ENCODE peak calls at places on chromosomes 2 and 18, in seven cellular contexts. Z is neural progenitor cell; Q is GM23248; M is astrocyte; Y is CD4-positive, alpha-beta memory T cell; F is CD8-positive, alpha-beta T cell; A is PC-3. V is an unnamed sample. For H3K4me1 and H3K36me3, the result is how much of the 10 kb centered on the place peaks cover.

GRCh38 chr2:129763190-129763846 is 216.1 kb upstream of the RAB6C start:
- DNase-seq in Y (no peak), A (no peak), F (no peak), M (no peak), Z (no peak), Q (no peak), V (no peak)

GRCh38 chr18:21735452-21736015 is 5.1 kb upstream of the MIB1 start:
- DNase-seq in Q (no peak), Y (peak), F (peak), A (peak), M (no peak), Z (peak), V (peak)

GRCh38 chr18:53795061-53795460 is 429.4 kb downstream of the MBD2 start:
- DNase-seq in Q (peak), Y (no peak), A (no peak), Z (no peak), M (peak), F (no peak), V (no peak)

GRCh38 chr18:49922228-49922627 is 108.9 kb upstream of the ACAA2 start:
- DNase-seq in Q (no peak), Y (no peak), A (peak), M (no peak), F (no peak), Z (no peak), V (no peak)

GRCh38 chr2:65057391-65058052 is 1.3 kb downstream of the CEP68 start:
- DNase-seq in Q (peak), A (peak), F (peak), Z (no peak), Y (peak), M (peak), V (peak)

GRCh38 chr2:128732976-128733431 is 414.3 kb upstream of the HS6ST1 start:
- DNase-seq in M (peak), Y (no peak), Q (peak), A (no peak), Z (no peak), F (no peak), V (no peak)

GRCh38 chr2:65710779-65711295 is 278.4 kb upstream of the SPRED2 start:
- DNase-seq in F (no peak), Q (peak), A (peak), Y (no peak), M (peak), Z (peak), V (no peak)

GRCh38 chr18:435940-436339 is 64.6 kb downstream of the COLEC12 start:
- DNase-seq in A (no peak), Q (peak), F (no peak), Z (no peak), M (peak), Y (no peak), V (no peak)

GRCh38 chr2:226483143-226483542 is 316.5 kb downstream of the IRS1 start:
- DNase-seq in M (no peak), Q (no peak), Z (peak), A (no peak), F (no peak), Y (no peak), V (no peak)

GRCh38 chr18:29512203-29512602 is 1335.3 kb upstream of the CDH2 start:
- DNase-seq in Z (no peak), A (no peak), M (no peak), Y (no peak), Q (no peak), F (no peak), V (no peak)

GRCh38 chr18:21474621-21475020 is 125.9 kb downstream of the ESCO1 start:
- DNase-seq in A (no peak), M (no peak), Y (no peak), Z (peak), Q (no peak), F (no peak), V (no peak)

GRCh38 chr2:177148477-177149154 is 64.0 kb upstream of the HNRNPA3 start:
- DNase-seq in Y (peak), Z (peak), A (peak), Q (peak), M (peak), F (peak), V (peak)

GRCh38 chr18:54119524-54120019 is 104.9 kb downstream of the MBD2 start:
- DNase-seq in Q (peak), A (peak), Z (peak), F (no peak), Y (peak), M (peak), V (peak)

GRCh38 chr2:132521321-132521720 is 104.7 kb downstream of the GPR39 start:
- DNase-seq in Z (no peak), F (no peak), M (peak), Q (no peak), Y (no peak), A (no peak), V (no peak)

GRCh38 chr2:108199726-108200125 is 40.0 kb upstream of the SULT1C3 start:
- DNase-seq in Y (no peak), A (peak), F (no peak), Q (peak), M (peak), Z (no peak), V (no peak)

GRCh38 chr2:58558866-58559265 is 317.7 kb upstream of the FANCL start:
- DNase-seq in F (no peak), Y (no peak), Z (peak), A (no peak), M (no peak), Q (no peak), V (no peak)

GRCh38 chr2:218798767-218799504 is 17.0 kb downstream of the CYP27A1 start:
- DNase-seq in F (no peak), Q (no peak), M (peak), Z (no peak), Y (no peak), A (no peak), V (peak)

GRCh38 chr18:26008096-26008495 is 82.3 kb downstream of the SS18 start:
- DNase-seq in Y (no peak), F (no peak), M (no peak), A (no peak), Z (no peak), Q (no peak), V (no peak)

GRCh38 chr18:54671291-54671881 is 80.3 kb downstream of the DYNAP start:
- DNase-seq in Y (peak), M (peak), Z (peak), Q (peak), A (peak), F (no peak), V (peak)

DNA sequence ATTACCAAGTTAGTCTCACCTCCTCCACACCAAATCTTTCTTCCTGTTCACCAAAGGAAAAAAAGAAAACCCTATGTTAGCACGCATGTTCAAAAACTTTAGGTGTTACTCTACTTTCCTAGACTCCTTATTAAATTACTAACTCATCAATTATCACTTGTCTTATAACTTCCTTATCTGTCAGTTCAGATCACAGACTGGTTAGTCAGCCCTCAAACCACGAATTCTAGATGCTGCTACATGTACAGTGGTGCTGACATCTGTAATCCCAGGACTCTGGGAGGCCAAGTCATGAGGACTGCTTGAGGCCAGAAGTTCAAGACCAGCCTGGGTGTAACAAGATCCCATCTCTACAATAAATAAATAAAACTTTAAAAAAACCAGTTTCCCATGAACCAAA is 3.5 kb downstream of the YWHAQ start:
- DNase-seq in F (no peak), M (peak), A (peak), Y (no peak), Z (no peak), Q (peak), V (no peak)
- H3K4me3 ChIP-seq in F (no peak), M (peak), A (peak), Y (no peak), Z (peak), Q (peak), V (no peak)

GRCh38 chr18:44834867-44835469 is 154.3 kb downstream of the SETBP1 start:
- DNase-seq in M (no peak), F (no peak), A (no peak), Z (no peak), Y (no peak), Q (no peak), V (no peak)
- H3K4me1 ChIP-seq in M (under half), F (under half), A (under half), Z (half or more), Y (under half), Q (under half), V (under half)

GRCh38 chr18:42229211-42230210 is 274.5 kb downstream of the PIK3C3 start:
- DNase-seq in A (no peak), Z (no peak), F (no peak), Y (no peak), M (no peak), Q (no peak), V (no peak)

GRCh38 chr18:42233908-42234307 is 278.9 kb downstream of the PIK3C3 start:
- DNase-seq in M (no peak), Q (no peak), F (no peak), Z (no peak), A (no peak), Y (no peak), V (no peak)

GRCh38 chr18:42228581-42228980 is 273.5 kb downstream of the PIK3C3 start:
- DNase-seq in A (no peak), Y (no peak), Q (no peak), F (no peak), M (no peak), Z (no peak), V (no peak)

GRCh38 chr18:42231796-42232195 is 276.8 kb downstream of the PIK3C3 start:
- DNase-seq in Z (no peak), Q (no peak), A (no peak), F (no peak), M (no peak), Y (no peak), V (no peak)
- H3K36me3 ChIP-seq in Z (under half), Q (under half), A (under half), F (under half), M (under half), Y (under half), V (under half)

GRCh38 chr18:58263055-58263732 is 219.2 kb downstream of the NEDD4L start:
- DNase-seq in Y (no peak), Z (no peak), M (peak), A (peak), F (no peak), Q (no peak), V (peak)

GRCh38 chr18:58263733-58264469 is 219.9 kb downstream of the NEDD4L start:
- DNase-seq in Y (no peak), A (peak), Z (no peak), F (no peak), Q (peak), M (peak), V (peak)

GRCh38 chr18:58264846-58265245 is 220.8 kb downstream of the NEDD4L start:
- DNase-seq in Z (no peak), Y (no peak), F (no peak), A (no peak), M (no peak), Q (no peak), V (peak)

GRCh38 chr18:58266291-58266690 is 222.3 kb downstream of the NEDD4L start:
- DNase-seq in Z (no peak), A (no peak), F (no peak), Q (no peak), Y (no peak), M (no peak), V (no peak)

GRCh38 chr18:58262581-58262980 is 218.6 kb downstream of the NEDD4L start:
- DNase-seq in Z (no peak), Y (no peak), M (no peak), A (no peak), F (no peak), Q (no peak), V (no peak)
- H3K4me3 ChIP-seq in Z (no peak), Y (no peak), M (no peak), A (peak), F (no peak), Q (no peak), V (no peak)

GRCh38 chr18:46343940-46344372 is 239.8 kb downstream of the HAUS1 start:
- DNase-seq in Q (no peak), Z (no peak), F (peak), M (no peak), A (peak), Y (peak), V (no peak)

GRCh38 chr18:46345181-46345465 is 240.9 kb downstream of the HAUS1 start:
- DNase-seq in Z (no peak), Y (no peak), M (no peak), F (no peak), Q (no peak), A (no peak), V (no peak)

GRCh38 chr18:46341989-46342525 is 237.9 kb downstream of the HAUS1 start:
- DNase-seq in F (no peak), Q (no peak), Y (no peak), M (no peak), A (no peak), Z (no peak), V (no peak)

GRCh38 chr18:46344416-46345180 is 240.4 kb downstream of the HAUS1 start:
- DNase-seq in F (no peak), Z (no peak), Y (no peak), M (no peak), Q (no peak), A (no peak), V (no peak)

DNA sequence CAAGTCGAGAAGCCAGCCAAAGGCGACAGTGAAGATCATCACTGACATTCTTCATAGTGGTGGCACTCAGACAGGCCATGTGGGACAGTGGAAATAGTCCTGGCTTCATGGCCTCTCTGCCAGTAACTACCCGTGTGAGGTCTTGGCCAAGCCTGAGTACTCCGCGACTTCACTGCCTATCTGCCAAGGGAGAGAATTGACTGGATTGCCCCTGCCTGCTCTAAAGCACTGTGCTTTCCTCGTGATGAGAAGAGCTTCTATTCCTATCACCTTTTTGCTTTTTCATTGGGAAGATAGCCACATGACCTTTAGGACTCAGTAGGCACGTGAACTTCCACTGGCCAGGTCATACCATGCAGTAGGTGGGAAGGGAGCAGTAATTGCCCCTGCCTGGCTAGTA is 239.3 kb downstream of the HAUS1 start:
- DNase-seq in Q (no peak), F (no peak), Y (no peak), A (no peak), Z (no peak), M (no peak), V (no peak)
- H3K4me1 ChIP-seq in Q (under half), F (under half), Y (under half), A (under half), Z (under half), M (under half), V (under half)

GRCh38 chr2:76679025-76679396 is 843.2 kb downstream of the LRRTM4 start:
- DNase-seq in Z (no peak), Q (no peak), A (no peak), F (no peak), M (no peak), Y (no peak), V (no peak)
- H3K36me3 ChIP-seq in Z (under half), Q (under half), A (under half), F (under half), M (under half), Y (under half), V (under half)

DNA sequence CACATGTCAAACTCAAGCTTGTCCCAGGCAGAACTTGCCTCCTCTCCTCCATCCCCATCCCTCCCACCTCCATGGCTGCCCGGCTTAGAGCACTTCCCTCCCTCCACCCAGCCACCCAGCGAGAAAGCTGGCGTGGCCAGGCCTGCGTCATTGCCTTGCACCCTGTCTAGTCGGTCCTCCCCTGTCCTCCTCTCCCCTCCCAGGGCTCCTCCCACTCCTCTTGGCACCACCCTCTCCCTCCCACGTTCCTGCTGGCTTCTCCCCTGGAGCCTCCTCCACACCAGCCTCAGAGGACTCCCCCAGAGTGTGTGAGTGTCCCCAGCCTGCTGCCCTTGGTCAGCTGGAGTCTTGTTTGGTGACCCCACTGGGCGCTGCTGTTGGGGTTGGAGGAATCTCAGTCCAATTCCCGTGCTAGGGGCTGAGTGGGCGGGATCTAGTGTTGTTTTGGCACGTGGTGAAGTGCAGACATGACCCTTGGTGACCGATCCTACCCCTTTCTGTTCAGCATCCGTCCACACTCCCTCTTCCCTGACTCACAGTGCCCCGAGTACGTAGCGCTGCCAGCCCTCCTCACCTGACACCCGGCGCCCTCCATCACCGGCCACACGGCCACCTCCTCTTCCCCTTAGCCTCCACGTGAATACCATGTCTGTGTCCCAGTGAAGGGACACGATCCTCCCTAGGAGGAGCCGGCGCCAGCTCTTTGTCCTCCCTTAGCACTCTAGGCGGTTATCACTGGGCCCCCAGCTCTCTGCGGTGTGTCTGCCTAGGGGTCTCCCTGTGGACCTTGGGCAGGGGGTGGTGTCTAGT is 41.4 kb downstream of the ATP6V1C2 start:
- DNase-seq in F (no peak), A (no peak), M (no peak), Q (peak), Z (no peak), Y (no peak), V (no peak)
- H3K4me3 ChIP-seq in F (no peak), A (no peak), M (no peak), Q (no peak), Z (no peak), Y (no peak), V (no peak)

GRCh38 chr2:240583774-240584173 is 2.8 kb upstream of the CAPN10 start:
- DNase-seq in Q (no peak), Z (no peak), F (no peak), Y (no peak), A (no peak), M (no peak), V (no peak)
- H3K4me1 ChIP-seq in Q (under half), Z (under half), F (under half), Y (half or more), A (half or more), M (under half), V (under half)

GRCh38 chr2:10776231-10776977 is 36.2 kb downstream of the PDIA6 start:
- DNase-seq in Y (no peak), F (no peak), Q (no peak), Z (no peak), A (no peak), M (no peak), V (no peak)
- H3K36me3 ChIP-seq in Y (under half), F (under half), Q (under half), Z (under half), A (under half), M (under half), V (under half)